ENCODE peak calls at places on chromosomes 7 and 10, in nine cellular contexts. M is cardiac muscle cell, N is PC-3, W is PC-9, D is A549, S is aorta, Y is IMR-90, F is psoas muscle, H is neural progenitor cell. K is an unnamed sample. For H3K4me1 and H3K9me3, the result is how much of the 10 kb centered on the place peaks cover.

GRCh38 chr7:516606-517456 is 2.8 kb downstream of the PDGFA start:
- DNase-seq in M (peak), N (peak), W (peak), D (peak), S (peak), Y (peak), F (peak), H (peak), K (peak)

GRCh38 chr7:75649462-75649861 is 89.3 kb downstream of the HIP1 start:
- DNase-seq in M (no peak), N (no peak), W (no peak), D (no peak), S (peak), Y (no peak), F (no peak), H (no peak), K (peak)

GRCh38 chr10:20698837-20699236 is 198.3 kb downstream of the NEBL start:
- DNase-seq in M (no peak), N (no peak), W (no peak), D (no peak), S (no peak), Y (no peak), F (no peak), H (no peak), K (no peak)

GRCh38 chr10:22655312-22655973 is 58.9 kb downstream of the PIP4K2A start:
- DNase-seq in M (no peak), N (peak), W (no peak), D (peak), S (no peak), Y (peak), F (no peak), H (no peak), K (no peak)

GRCh38 chr10:21737061-21737460 is 203.0 kb downstream of the MLLT10 start:
- DNase-seq in M (no peak), N (no peak), W (no peak), D (no peak), S (no peak), Y (no peak), F (no peak), H (no peak), K (no peak)

GRCh38 chr7:151233111-151233701 is 923 bp downstream of the CHPF2 start:
- DNase-seq in M (peak), N (peak), W (peak), D (peak), S (peak), Y (peak), F (peak), H (no peak), K (no peak)

GRCh38 chr7:128172151-128172550 is 68.9 kb upstream of the LEP start:
- DNase-seq in M (no peak), N (no peak), W (no peak), D (no peak), S (no peak), Y (no peak), F (no peak), H (no peak), K (no peak)

GRCh38 chr7:90605055-90605454 is 8.9 kb downstream of the CDK14 start:
- DNase-seq in M (no peak), N (no peak), W (no peak), D (no peak), S (no peak), Y (no peak), F (no peak), H (peak), K (no peak)

GRCh38 chr10:4243651-4244050 is 458.6 kb upstream of the KLF6 start:
- DNase-seq in M (no peak), N (peak), W (peak), D (peak), S (no peak), Y (peak), F (no peak), H (no peak), K (no peak)

GRCh38 chr10:73920084-73920483 is 9.2 kb downstream of the PLAU start:
- DNase-seq in M (no peak), N (peak), W (no peak), D (no peak), S (peak), Y (no peak), F (peak), H (no peak), K (no peak)

GRCh38 chr10:59820471-59820870 is 67.2 kb upstream of the MRLN start:
- DNase-seq in M (no peak), N (no peak), W (no peak), D (no peak), S (no peak), Y (no peak), F (no peak), H (no peak), K (no peak)
- H3K27ac ChIP-seq in M (no peak), N (no peak), W (no peak), D (no peak), S (no peak), Y (no peak), F (no peak), H (peak), K (no peak)

GRCh38 chr7:139367438-139368155 is 7.9 kb downstream of the LUC7L2 start:
- DNase-seq in M (no peak), N (no peak), W (no peak), D (no peak), S (no peak), Y (no peak), F (no peak), H (no peak), K (no peak)

GRCh38 chr7:139365336-139365735 is 5.6 kb downstream of the LUC7L2 start:
- DNase-seq in M (no peak), N (no peak), W (no peak), D (no peak), S (no peak), Y (no peak), F (no peak), H (no peak), K (no peak)

GRCh38 chr7:139362981-139363380 is 3.3 kb downstream of the LUC7L2 start:
- DNase-seq in M (no peak), N (no peak), W (no peak), D (no peak), S (no peak), Y (no peak), F (no peak), H (no peak), K (no peak)

GRCh38 chr7:139370301-139370942 is 10.7 kb downstream of the LUC7L2 start:
- DNase-seq in M (no peak), N (no peak), W (no peak), D (no peak), S (no peak), Y (no peak), F (no peak), H (no peak), K (no peak)

DNA sequence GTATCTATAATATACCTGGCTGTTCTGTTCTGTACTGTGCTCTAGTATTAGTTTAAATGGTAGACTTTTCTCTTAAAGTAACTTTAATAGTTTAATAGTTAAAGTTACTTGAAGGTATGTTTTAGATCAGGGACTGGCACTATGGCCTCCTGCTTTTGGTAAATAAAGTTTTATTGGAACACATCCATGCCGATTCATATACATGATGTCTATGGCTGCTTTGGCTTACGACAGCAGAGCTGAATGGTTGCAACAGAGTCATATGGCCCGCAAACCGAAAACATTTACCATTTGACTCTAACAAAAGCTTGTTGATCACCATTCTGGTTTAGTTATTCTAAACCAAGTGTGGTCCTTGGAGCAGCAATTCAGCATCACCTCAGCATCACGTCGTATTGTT is 6.7 kb downstream of the LUC7L2 start:
- DNase-seq in M (no peak), N (no peak), W (no peak), D (no peak), S (no peak), Y (no peak), F (no peak), H (no peak), K (no peak)
- H3K4me1 ChIP-seq in M (under half), N (under half), W (under half), D (under half), S (under half), Y (under half), F (half or more), H (under half), K (under half)

DNA sequence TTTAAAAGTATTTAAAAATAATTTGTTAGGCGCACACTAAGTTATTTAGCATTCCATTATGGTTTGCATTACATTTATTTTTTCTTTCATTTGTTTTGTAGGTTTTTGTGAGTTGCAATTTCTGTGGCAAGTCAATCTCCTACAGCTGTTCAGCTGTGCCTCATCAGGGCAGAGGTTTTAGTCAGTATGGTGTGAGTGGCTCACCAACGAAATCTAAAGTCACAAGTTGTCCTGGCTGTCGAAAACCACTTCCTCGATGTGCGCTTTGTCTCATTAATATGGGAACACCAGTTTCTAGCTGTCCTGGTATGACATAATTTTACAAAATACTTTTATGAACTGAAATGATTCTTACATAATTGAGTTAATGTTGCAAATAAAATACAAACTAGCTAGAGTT is 29.5 kb downstream of the MIOS start:
- DNase-seq in M (no peak), N (no peak), W (no peak), D (no peak), S (no peak), Y (no peak), F (no peak), H (no peak), K (no peak)
- H3K9me3 ChIP-seq in M (under half), N (under half), W (under half), D (under half), S (under half), Y (under half), F (under half), H (under half), K (under half)

GRCh38 chr10:90799172-90799571 is 58.7 kb downstream of the HTR7 start:
- DNase-seq in M (no peak), N (no peak), W (no peak), D (no peak), S (no peak), Y (no peak), F (no peak), H (no peak), K (no peak)
- H3K27ac ChIP-seq in M (no peak), N (no peak), W (no peak), D (no peak), S (no peak), Y (no peak), F (no peak), H (no peak), K (no peak)

GRCh38 chr7:137983308-137984008 is 18.4 kb downstream of the CREB3L2 start:
- DNase-seq in M (no peak), N (no peak), W (no peak), D (no peak), S (peak), Y (no peak), F (peak), H (no peak), K (no peak)
- H3K4me1 ChIP-seq in M (under half), N (under half), W (under half), D (under half), S (under half), Y (half or more), F (under half), H (under half), K (under half)

DNA sequence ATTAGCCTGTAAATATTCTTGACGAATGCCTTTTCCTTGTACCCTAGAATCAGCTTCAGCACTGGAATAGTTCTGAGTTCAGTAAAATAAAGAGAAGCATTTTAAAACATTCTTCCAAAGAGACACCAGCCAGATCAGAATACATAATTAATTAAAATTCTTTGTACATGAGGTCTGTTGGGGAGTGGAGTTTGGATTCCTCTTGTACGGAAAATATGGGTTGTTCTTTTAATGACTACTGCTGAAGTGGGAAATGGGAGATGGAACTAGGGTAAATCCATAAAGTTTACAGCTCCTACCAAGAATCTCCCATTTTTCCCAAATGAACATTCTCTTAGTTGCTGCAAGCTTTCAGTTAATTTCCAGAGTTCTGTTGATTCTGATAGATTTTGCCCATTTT is 409.0 kb upstream of the SEMA3C start:
- DNase-seq in M (no peak), N (no peak), W (no peak), D (no peak), S (no peak), Y (no peak), F (no peak), H (no peak), K (no peak)
- H3K9me3 ChIP-seq in M (under half), N (under half), W (under half), D (under half), S (under half), Y (under half), F (under half), H (under half), K (under half)

DNA sequence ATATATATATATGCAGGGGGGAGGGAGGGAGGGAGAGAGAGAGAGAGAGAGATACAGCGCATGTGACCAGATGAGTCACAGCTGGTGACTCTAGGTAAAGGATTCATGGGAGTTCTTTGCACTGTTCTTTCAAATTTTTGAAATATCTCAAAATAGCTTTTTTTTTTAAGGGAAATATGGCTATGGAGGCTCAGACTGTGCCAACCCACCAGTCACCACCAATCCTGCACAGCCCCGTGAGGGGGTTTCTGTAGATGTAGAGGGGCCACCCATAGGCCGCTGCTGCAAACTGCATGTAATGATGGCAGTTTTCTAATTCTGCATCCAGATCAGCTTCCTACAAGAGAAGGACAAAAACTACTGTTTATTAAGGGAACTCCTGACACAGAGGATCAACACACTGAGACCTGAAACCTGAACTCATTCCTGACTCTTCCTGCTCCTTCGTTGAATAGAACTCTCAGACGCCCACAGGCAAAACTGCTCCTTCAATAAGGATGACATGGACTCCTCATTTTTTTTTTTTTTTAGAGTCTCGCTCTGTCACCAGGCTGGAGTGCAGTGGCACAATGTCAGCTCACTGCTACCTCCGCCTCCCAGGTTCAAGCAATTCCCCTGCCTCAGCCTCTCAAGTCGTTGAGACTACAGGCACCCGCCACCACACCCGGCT is 17.3 kb downstream of the DAGLB start:
- DNase-seq in M (peak), N (no peak), W (no peak), D (no peak), S (no peak), Y (peak), F (no peak), H (no peak), K (no peak)
- H3K27ac ChIP-seq in M (no peak), N (peak), W (peak), D (peak), S (no peak), Y (peak), F (no peak), H (no peak), K (no peak)

GRCh38 chr7:108296911-108297310 is 159.3 kb downstream of the NRCAM start:
- DNase-seq in M (no peak), N (no peak), W (no peak), D (no peak), S (no peak), Y (no peak), F (no peak), H (no peak), K (no peak)
- H3K4me1 ChIP-seq in M (under half), N (under half), W (under half), D (half or more), S (under half), Y (under half), F (under half), H (half or more), K (under half)

GRCh38 chr7:158124671-158125079 is 462.9 kb downstream of the PTPRN2 start:
- DNase-seq in M (no peak), N (no peak), W (no peak), D (no peak), S (no peak), Y (no peak), F (peak), H (no peak), K (no peak)
- H3K9me3 ChIP-seq in M (under half), N (under half), W (under half), D (under half), S (under half), Y (half or more), F (under half), H (under half), K (under half)